ENCODE peak calls at places on chromosomes 7 and 10, in seven cellular contexts. E is HEK293T; I is endodermal cell; L is activated T-helper 1 cell treated with anti-CD3 and anti-CD28 coated beads, Interleukin-2, amount 50 U/mL, for 16 hours; M is activated CD4-positive, alpha-beta T cell treated with anti-CD3 and anti-CD28 coated beads, Interleukin-2, amount 50 U/mL, for 24 hours; U is progenitor cell of endocrine pancreas; W is germinal center. F is an unnamed sample.

GRCh38 chr7:111638048-111638447 is 75.8 kb upstream of the IMMP2L start:
- DNase-seq in W (no peak), U (no peak), L (no peak), E (no peak), M (no peak), I (no peak), F (no peak)

GRCh38 chr7:43568529-43568928 is 14.4 kb upstream of the STK17A start:
- DNase-seq in L (no peak), W (no peak), I (no peak), U (no peak), M (no peak), E (no peak), F (no peak)

GRCh38 chr10:59757966-59758365 is 4.7 kb upstream of the MRLN start:
- DNase-seq in U (no peak), W (no peak), M (no peak), I (no peak), L (no peak), E (no peak), F (peak)

GRCh38 chr10:18144928-18145327 is 4.7 kb downstream of the CACNB2 start:
- DNase-seq in M (no peak), L (no peak), I (no peak), E (no peak), W (no peak), U (no peak), F (no peak)

GRCh38 chr10:43294241-43294658 is 27.4 kb upstream of the RASGEF1A start:
- DNase-seq in U (no peak), L (peak), M (no peak), W (no peak), E (no peak), I (no peak), F (no peak)

GRCh38 chr10:105605873-105606272 is 964.8 kb downstream of the SORCS3 start:
- DNase-seq in E (no peak), U (no peak), I (no peak), W (no peak), M (no peak), L (no peak), F (no peak)

GRCh38 chr10:3570855-3571266 is 214.1 kb downstream of the KLF6 start:
- DNase-seq in W (no peak), I (peak), E (no peak), L (no peak), M (no peak), U (no peak), F (no peak)

GRCh38 chr10:132548869-132549268 is 11.3 kb downstream of the INPP5A start:
- DNase-seq in M (no peak), W (no peak), E (no peak), L (no peak), I (no peak), U (no peak), F (no peak)

GRCh38 chr10:74039561-74040145 is 41.7 kb downstream of the VCL start:
- DNase-seq in U (no peak), W (no peak), E (no peak), I (no peak), L (no peak), M (no peak), F (peak)

GRCh38 chr10:11397980-11398580 is 213.4 kb downstream of the USP6NL start:
- DNase-seq in E (no peak), M (no peak), W (no peak), L (no peak), I (peak), U (no peak), F (no peak)

GRCh38 chr10:11899067-11899876 is 76.1 kb downstream of the PROSER2 start:
- DNase-seq in I (no peak), E (no peak), U (no peak), W (no peak), M (no peak), L (no peak), F (no peak)

GRCh38 chr10:125134916-125135770 is 25.2 kb downstream of the CTBP2 start:
- DNase-seq in M (no peak), W (no peak), U (no peak), L (no peak), E (no peak), I (no peak), F (no peak)

GRCh38 chr10:5609952-5610616 is 56.3 kb downstream of the ASB13 start:
- DNase-seq in W (no peak), I (no peak), M (no peak), U (no peak), E (no peak), L (no peak), F (no peak)

GRCh38 chr10:79404231-79404609 is 41.2 kb downstream of the ZCCHC24 start:
- DNase-seq in U (no peak), L (no peak), W (no peak), E (no peak), M (no peak), I (peak), F (no peak)

GRCh38 chr10:23362879-23363787 is 18.5 kb upstream of the C10orf67 start:
- DNase-seq in W (no peak), I (peak), E (no peak), L (no peak), M (no peak), U (no peak), F (no peak)

GRCh38 chr7:82085116-82085515 is 315.3 kb upstream of the HGF start:
- DNase-seq in U (no peak), W (no peak), I (no peak), L (no peak), E (no peak), M (no peak), F (no peak)

F was measured in MV-4-11.